ENCODE peak calls at places on chromosomes 3 and 15, in eight cellular contexts. I is astrocyte, L is ovary, B is transverse colon, Z is adrenal gland, M is psoas muscle, P is right atrium auricular region, E is heart right ventricle. H is an unnamed sample. For H3K4me1, the result is how much of the 10 kb centered on the place peaks cover.

GRCh38 chr3:69866988-69867720 is 127.9 kb downstream of the MITF start:
- DNase-seq in I (peak), L (no peak), B (no peak), Z (no peak), M (no peak), P (no peak), E (no peak), H (no peak)

GRCh38 chr3:105177558-105177957 is 189.2 kb upstream of the ALCAM start:
- DNase-seq in I (no peak), L (no peak), B (no peak), Z (no peak), M (no peak), P (no peak), E (no peak), H (no peak)

GRCh38 chr3:16767006-16767405 is 117.7 kb upstream of the PLCL2 start:
- DNase-seq in I (no peak), L (no peak), B (no peak), Z (no peak), M (no peak), P (no peak), E (no peak), H (no peak)

GRCh38 chr3:84943379-84943778 is 15.4 kb upstream of the CADM2 start:
- DNase-seq in I (no peak), L (no peak), B (no peak), Z (no peak), M (no peak), P (no peak), E (no peak), H (no peak)

GRCh38 chr3:126345231-126345630 is 12.0 kb downstream of the KLF15 start:
- DNase-seq in I (no peak), L (no peak), B (no peak), Z (no peak), M (no peak), P (no peak), E (no peak), H (no peak)

GRCh38 chr3:66402596-66403267 is 98.1 kb downstream of the LRIG1 start:
- DNase-seq in I (peak), L (no peak), B (no peak), Z (no peak), M (no peak), P (no peak), E (no peak), H (no peak)

GRCh38 chr3:17555525-17555924 is 186.9 kb downstream of the TBC1D5 start:
- DNase-seq in I (no peak), L (no peak), B (no peak), Z (no peak), M (no peak), P (no peak), E (no peak), H (no peak)

GRCh38 chr3:111735271-111735758 is 123.8 kb upstream of the PHLDB2 start:
- DNase-seq in I (peak), L (no peak), B (no peak), Z (no peak), M (no peak), P (no peak), E (no peak), H (no peak)

GRCh38 chr3:150363420-150363819 is 44.7 kb upstream of the TSC22D2 start:
- DNase-seq in I (no peak), L (no peak), B (no peak), Z (no peak), M (no peak), P (no peak), E (no peak), H (no peak)

GRCh38 chr3:50573566-50574279 is 4.4 kb downstream of the HEMK1 start:
- DNase-seq in I (no peak), L (no peak), B (peak), Z (no peak), M (no peak), P (no peak), E (no peak), H (no peak)
- H3K4me1 ChIP-seq in I (under half), L (under half), B (under half), Z (under half), M (under half), P (under half), E (under half), H (under half)

DNA sequence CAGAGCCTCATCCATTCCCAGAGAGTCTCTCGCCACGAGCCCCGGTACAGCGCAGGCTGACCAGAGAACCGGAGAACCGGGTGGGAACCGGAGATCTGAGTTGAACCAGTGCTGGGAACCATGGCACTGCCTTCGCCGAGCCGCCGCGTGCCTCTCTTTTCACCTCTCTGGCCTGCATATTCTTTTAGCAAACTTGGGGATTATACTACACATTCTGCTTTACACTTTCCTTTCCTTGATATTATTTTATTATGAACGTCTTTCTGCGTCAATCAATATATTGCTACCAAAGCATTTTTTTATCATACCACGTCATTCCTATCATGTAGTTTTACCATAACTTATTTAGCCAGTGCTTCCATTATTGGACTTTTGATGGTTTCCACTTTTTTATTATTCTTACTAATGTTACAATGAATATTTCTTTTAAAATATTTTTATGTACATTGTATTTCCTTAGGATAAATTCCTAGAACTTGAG is 7.3 kb downstream of the NRROS start:
- DNase-seq in I (no peak), L (no peak), B (no peak), Z (no peak), M (no peak), P (no peak), E (no peak), H (no peak)
- H3K4me1 ChIP-seq in I (under half), L (under half), B (under half), Z (under half), M (under half), P (under half), E (under half), H (under half)

GRCh38 chr15:98724495-98724894 is 76.2 kb downstream of the IGF1R start:
- DNase-seq in I (no peak), L (no peak), B (no peak), Z (no peak), M (no peak), P (no peak), E (no peak), H (no peak)

GRCh38 chr15:98724017-98724416 is 75.7 kb downstream of the IGF1R start:
- DNase-seq in I (no peak), L (no peak), B (no peak), Z (no peak), M (no peak), P (no peak), E (no peak), H (no peak)

GRCh38 chr15:98728107-98728810 is 79.9 kb downstream of the IGF1R start:
- DNase-seq in I (no peak), L (no peak), B (no peak), Z (no peak), M (no peak), P (no peak), E (no peak), H (no peak)

GRCh38 chr15:98727115-98728040 is 79.0 kb downstream of the IGF1R start:
- DNase-seq in I (peak), L (peak), B (peak), Z (peak), M (peak), P (peak), E (peak), H (peak)

GRCh38 chr15:98725874-98726273 is 77.5 kb downstream of the IGF1R start:
- DNase-seq in I (no peak), L (no peak), B (peak), Z (no peak), M (no peak), P (no peak), E (no peak), H (no peak)
- H3K4me1 ChIP-seq in I (under half), L (under half), B (half or more), Z (under half), M (under half), P (half or more), E (half or more), H (under half)

DNA sequence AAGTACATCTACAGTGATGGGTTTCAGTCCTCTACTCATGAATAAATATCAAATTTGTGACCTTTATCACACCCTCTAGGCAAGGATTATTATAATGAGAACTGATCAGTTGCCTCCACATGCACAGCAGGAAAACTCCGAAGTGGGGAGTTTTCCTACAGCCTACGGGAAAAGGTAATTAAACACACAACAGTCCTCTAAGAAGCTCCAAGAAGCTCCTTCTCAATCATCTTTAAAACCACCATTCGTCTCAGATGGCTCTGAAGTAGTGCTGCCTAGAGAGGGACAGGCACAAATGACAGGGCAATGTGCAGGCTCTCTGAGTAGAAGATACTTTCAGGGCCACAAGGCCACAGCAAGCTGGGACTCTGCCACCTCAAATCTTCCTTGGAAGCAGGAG is 32.3 kb downstream of the MB21D2 start:
- DNase-seq in I (no peak), L (no peak), B (no peak), Z (no peak), M (no peak), P (no peak), E (no peak), H (no peak)
- H3K4me1 ChIP-seq in I (half or more), L (under half), B (under half), Z (under half), M (under half), P (under half), E (under half), H (under half)